ENCODE peak calls at places on chromosomes 4 and X, in ten cellular contexts. S is spleen, G is neural progenitor cell, H is SJSA1, O is left ventricle myocardium inferior, B is mucosa of descending colon, M is ovary, W is tibial artery, U is cardiac muscle cell, R is upper lobe of left lung. C is an unnamed sample. For H3K4me1 and H3K9me3, the result is how much of the 10 kb centered on the place peaks cover.

GRCh38 chrX:145821291-145821897 is 3.8 kb downstream of the SLITRK2 start:
- DNase-seq in S (no peak), G (peak), H (no peak), O (no peak), B (no peak), M (no peak), W (no peak), U (no peak), R (peak), C (no peak)

GRCh38 chr4:73729534-73730165 is 10.7 kb upstream of the CXCL8 start:
- DNase-seq in S (no peak), G (peak), H (peak), O (peak), B (no peak), M (peak), W (peak), U (peak), R (no peak), C (peak)

GRCh38 chr4:145427221-145427620 is 54.4 kb upstream of the SMAD1 start:
- DNase-seq in S (no peak), G (no peak), H (no peak), O (no peak), B (no peak), M (no peak), W (no peak), U (no peak), R (no peak), C (no peak)

GRCh38 chr4:185504098-185505047 is 30.9 kb downstream of the PDLIM3 start:
- DNase-seq in S (no peak), G (no peak), H (no peak), O (peak), B (peak), M (peak), W (peak), U (peak), R (peak), C (peak)

GRCh38 chr4:118834070-118834469 is 1.9 kb downstream of the SEC24D start:
- DNase-seq in S (no peak), G (no peak), H (no peak), O (no peak), B (no peak), M (no peak), W (no peak), U (peak), R (no peak), C (no peak)

GRCh38 chr4:102308032-102308799 is 37.1 kb downstream of the SLC39A8 start:
- DNase-seq in S (no peak), G (no peak), H (no peak), O (no peak), B (no peak), M (no peak), W (no peak), U (peak), R (no peak), C (no peak)

GRCh38 chr4:46124773-46125172 is 919 bp upstream of the GABRG1 start:
- DNase-seq in S (no peak), G (peak), H (no peak), O (no peak), B (no peak), M (peak), W (no peak), U (no peak), R (no peak), C (no peak)

GRCh38 chrX:10288400-10288799 is 131.6 kb downstream of the CLCN4 start:
- DNase-seq in S (no peak), G (no peak), H (no peak), O (no peak), B (no peak), M (no peak), W (no peak), U (no peak), R (no peak), C (no peak)

GRCh38 chr4:15779336-15779735 is 1.2 kb downstream of the CD38 start:
- DNase-seq in S (no peak), G (peak), H (no peak), O (peak), B (no peak), M (peak), W (peak), U (peak), R (no peak), C (peak)

GRCh38 chr4:161828061-161828460 is 335.7 kb downstream of the FSTL5 start:
- DNase-seq in S (no peak), G (no peak), H (no peak), O (no peak), B (no peak), M (no peak), W (no peak), U (peak), R (no peak), C (no peak)

GRCh38 chr4:158823461-158823873 is 54.6 kb downstream of the FNIP2 start:
- DNase-seq in S (no peak), G (no peak), H (no peak), O (no peak), B (no peak), M (no peak), W (no peak), U (peak), R (no peak), C (no peak)

GRCh38 chr4:14193601-14194000 is 566.1 kb upstream of the BOD1L1 start:
- DNase-seq in S (no peak), G (no peak), H (no peak), O (no peak), B (no peak), M (no peak), W (no peak), U (no peak), R (no peak), C (no peak)

GRCh38 chr4:20572976-20573375 is 127.3 kb upstream of the PACRGL start:
- DNase-seq in S (no peak), G (peak), H (no peak), O (no peak), B (no peak), M (no peak), W (no peak), U (no peak), R (no peak), C (no peak)

GRCh38 chr4:80124246-80125211 is 51.5 kb upstream of the ANTXR2 start:
- DNase-seq in S (no peak), G (no peak), H (no peak), O (no peak), B (no peak), M (no peak), W (no peak), U (no peak), R (no peak), C (no peak)

GRCh38 chrX:17685026-17685425 is 52.3 kb upstream of the SCML1 start:
- DNase-seq in S (no peak), G (no peak), H (no peak), O (no peak), B (no peak), M (no peak), W (no peak), U (no peak), R (no peak), C (no peak)

GRCh38 chrX:46244451-46244850 is 300.8 kb downstream of the ZNF674 start:
- DNase-seq in S (no peak), G (no peak), H (no peak), O (no peak), B (no peak), M (no peak), W (no peak), U (no peak), R (no peak), C (no peak)

GRCh38 chr4:26022346-26022891 is 108.4 kb downstream of the SMIM20 start:
- DNase-seq in S (no peak), G (no peak), H (peak), O (no peak), B (no peak), M (no peak), W (peak), U (no peak), R (no peak), C (no peak)

GRCh38 chr4:26021417-26022345 is 107.7 kb downstream of the SMIM20 start:
- DNase-seq in S (no peak), G (no peak), H (no peak), O (no peak), B (no peak), M (no peak), W (no peak), U (no peak), R (no peak), C (no peak)

GRCh38 chr4:26023191-26023972 is 109.4 kb downstream of the SMIM20 start:
- DNase-seq in S (no peak), G (no peak), H (no peak), O (no peak), B (no peak), M (no peak), W (no peak), U (no peak), R (no peak), C (no peak)

GRCh38 chr4:26020896-26021295 is 106.9 kb downstream of the SMIM20 start:
- DNase-seq in S (no peak), G (no peak), H (no peak), O (no peak), B (no peak), M (no peak), W (no peak), U (peak), R (no peak), C (no peak)

DNA sequence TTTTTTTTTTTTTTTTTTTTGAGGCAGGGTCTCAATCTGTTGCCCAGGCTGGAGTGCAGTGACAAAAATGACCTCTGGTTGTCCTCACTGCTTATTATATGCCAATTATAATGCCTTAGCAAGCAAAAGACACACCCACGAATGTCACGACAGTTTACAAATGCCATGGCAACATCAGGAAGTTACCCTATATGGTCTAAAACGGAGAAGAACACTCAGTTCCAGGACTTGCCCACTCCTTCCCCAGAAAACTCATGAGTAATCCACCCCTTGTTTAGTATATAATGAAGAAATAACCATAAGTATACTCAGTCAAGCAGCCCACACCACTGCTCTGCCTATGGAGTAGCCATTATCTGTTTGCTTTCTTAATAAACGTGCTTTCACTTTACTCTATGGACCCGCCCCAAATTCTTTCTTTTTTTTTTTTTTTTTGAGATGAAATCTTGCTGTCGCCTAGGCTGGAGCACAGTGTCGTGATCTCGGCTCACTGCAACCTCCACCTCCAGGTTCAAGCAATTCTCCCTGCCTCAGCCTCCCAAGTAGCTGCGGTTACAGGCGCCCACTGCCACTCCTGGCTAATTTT is 106.2 kb downstream of the SMIM20 start:
- DNase-seq in S (no peak), G (no peak), H (no peak), O (no peak), B (no peak), M (no peak), W (peak), U (peak), R (no peak), C (no peak)
- H3K4me1 ChIP-seq in S (under half), G (under half), H (under half), O (under half), B (under half), M (under half), W (under half), U (under half), R (under half), C (under half)

DNA sequence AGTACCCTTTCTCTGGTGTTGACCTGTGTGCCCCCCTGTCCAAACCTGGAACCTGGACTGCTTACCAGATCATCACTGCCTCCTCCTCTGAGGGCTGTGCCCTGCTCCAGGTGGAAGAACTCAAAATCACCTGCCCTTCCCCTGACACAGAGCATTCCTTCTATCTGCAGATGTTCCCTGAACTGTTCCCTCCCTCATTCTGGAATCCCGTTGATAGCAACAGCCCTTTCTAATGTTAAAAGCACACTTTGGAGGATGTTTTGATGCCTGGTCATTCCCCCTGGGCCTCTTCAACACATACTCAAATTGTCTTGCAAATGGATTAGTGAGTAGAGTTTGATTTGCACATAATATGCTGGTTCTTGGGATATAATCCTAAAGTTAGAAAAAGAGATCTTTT is 225.8 kb downstream of the FGF13 start:
- DNase-seq in S (no peak), G (no peak), H (no peak), O (no peak), B (no peak), M (no peak), W (no peak), U (no peak), R (no peak), C (no peak)
- H3K9me3 ChIP-seq in S (under half), G (under half), H (under half), O (under half), B (under half), M (under half), W (under half), U (under half), R (under half), C (under half)

GRCh38 chr4:2869659-2870058 is 26.0 kb downstream of the ADD1 start:
- DNase-seq in S (no peak), G (no peak), H (no peak), O (no peak), B (no peak), M (no peak), W (no peak), U (no peak), R (no peak), C (no peak)
- H3K4me1 ChIP-seq in S (half or more), G (under half), H (under half), O (half or more), B (half or more), M (under half), W (under half), U (half or more), R (half or more), C (under half)

DNA sequence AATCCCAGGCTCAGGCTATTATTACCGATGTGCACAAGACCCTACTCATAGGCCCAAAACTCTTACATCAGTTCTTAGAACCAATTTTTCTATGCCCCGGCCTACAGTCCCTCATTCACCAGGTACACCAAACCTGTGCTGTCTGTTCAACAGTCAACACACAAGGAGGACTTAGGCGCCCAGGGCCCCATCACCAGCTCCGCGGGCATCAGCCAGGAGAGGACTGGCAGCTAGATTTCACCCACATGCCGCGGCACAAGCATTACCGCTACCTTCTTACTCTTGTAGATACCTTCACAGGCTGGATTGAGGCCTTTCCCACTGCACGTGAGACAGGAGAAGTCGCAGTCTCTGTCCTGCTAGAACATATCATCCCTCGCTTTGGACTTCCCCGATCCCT is 962.5 kb downstream of the RPA4 start:
- DNase-seq in S (no peak), G (no peak), H (no peak), O (no peak), B (no peak), M (no peak), W (no peak), U (no peak), R (peak), C (no peak)
- H3K9me3 ChIP-seq in S (under half), G (under half), H (under half), O (under half), B (under half), M (under half), W (under half), U (under half), R (under half), C (under half)

GRCh38 chr4:8394125-8394524 is 46.4 kb downstream of the ACOX3 start:
- DNase-seq in S (no peak), G (peak), H (no peak), O (peak), B (peak), M (peak), W (peak), U (peak), R (peak), C (peak)
- H3K4me1 ChIP-seq in S (under half), G (under half), H (under half), O (under half), B (under half), M (under half), W (under half), U (under half), R (under half), C (under half)

DNA sequence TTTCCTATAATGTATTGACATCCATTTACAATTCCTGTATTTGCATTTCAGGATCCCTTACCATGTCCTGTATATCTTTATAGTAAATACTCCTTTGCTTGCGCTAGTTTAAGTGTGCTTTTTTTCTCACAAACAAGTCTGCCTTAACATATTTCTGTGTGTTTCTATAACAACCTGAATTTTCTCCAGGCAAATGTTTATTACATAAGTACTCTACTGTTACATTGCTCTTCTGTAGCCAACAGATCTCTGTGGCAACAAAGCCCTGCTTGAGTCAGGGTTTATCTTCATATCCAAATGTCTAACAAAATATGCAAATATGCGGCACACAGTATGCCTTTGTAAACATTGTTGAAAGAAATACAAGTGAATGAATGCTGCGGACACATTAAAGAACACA is 625.5 kb downstream of the TLL1 start:
- DNase-seq in S (no peak), G (no peak), H (no peak), O (no peak), B (no peak), M (no peak), W (no peak), U (peak), R (no peak), C (no peak)
- H3K9me3 ChIP-seq in S (under half), G (under half), H (under half), O (under half), B (under half), M (under half), W (under half), U (under half), R (under half), C (under half)

GRCh38 chr4:156974264-156974663 is 2.7 kb upstream of the PDGFC start:
- DNase-seq in S (no peak), G (no peak), H (peak), O (no peak), B (no peak), M (no peak), W (no peak), U (peak), R (no peak), C (no peak)
- H3K4me1 ChIP-seq in S (under half), G (under half), H (half or more), O (under half), B (under half), M (under half), W (under half), U (under half), R (under half), C (under half)

DNA sequence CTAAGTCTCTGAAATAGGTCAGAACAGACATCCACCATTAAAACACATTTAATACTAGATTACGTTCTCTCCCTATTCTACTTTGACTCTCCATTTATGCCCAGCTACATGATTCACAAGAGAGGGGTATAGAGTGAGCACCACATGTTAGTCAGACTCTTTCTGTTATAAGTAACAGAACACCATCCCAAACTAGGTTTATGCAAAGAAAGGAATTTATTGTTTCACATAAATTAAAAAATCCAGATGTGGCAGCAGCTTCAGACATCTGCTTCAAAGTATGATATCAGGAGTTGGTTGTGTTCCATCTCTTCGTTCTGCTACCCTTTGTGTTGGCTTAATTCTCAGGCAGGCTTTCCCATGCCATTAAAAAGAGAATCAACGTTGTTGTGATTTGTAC is 163.4 kb downstream of the SLC7A11 start:
- DNase-seq in S (no peak), G (no peak), H (no peak), O (no peak), B (no peak), M (no peak), W (no peak), U (no peak), R (no peak), C (no peak)
- H3K9me3 ChIP-seq in S (under half), G (under half), H (under half), O (under half), B (under half), M (under half), W (under half), U (under half), R (under half), C (under half)

DNA sequence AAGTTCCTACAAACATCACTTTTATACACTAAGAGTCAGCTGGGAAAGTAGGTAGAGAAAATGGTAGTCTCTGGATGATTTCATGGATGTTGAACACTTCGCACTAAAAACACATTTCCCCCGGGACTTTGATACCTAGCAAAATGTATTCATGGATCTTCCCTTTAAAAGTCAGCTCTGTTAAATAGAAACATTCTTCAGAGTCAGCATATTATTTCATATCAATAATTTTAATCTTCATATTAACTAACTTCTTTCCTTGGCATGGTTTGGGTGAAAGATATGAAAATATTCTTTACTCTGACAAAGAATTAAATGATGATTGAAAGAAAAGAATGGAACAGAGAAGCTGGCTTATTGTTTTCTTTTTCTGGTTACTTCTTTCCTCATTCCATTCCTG is 185.5 kb downstream of the NDST4 start:
- DNase-seq in S (no peak), G (no peak), H (no peak), O (no peak), B (no peak), M (no peak), W (no peak), U (no peak), R (no peak), C (no peak)
- H3K4me1 ChIP-seq in S (under half), G (under half), H (under half), O (under half), B (under half), M (under half), W (under half), U (under half), R (under half), C (under half)

GRCh38 chr4:29277381-29277780 is 1442.8 kb upstream of the PCDH7 start:
- DNase-seq in S (no peak), G (no peak), H (no peak), O (no peak), B (no peak), M (no peak), W (no peak), U (peak), R (no peak), C (no peak)

GRCh38 chr4:29276150-29276549 is 1444.0 kb upstream of the PCDH7 start:
- DNase-seq in S (no peak), G (no peak), H (no peak), O (no peak), B (no peak), M (no peak), W (no peak), U (no peak), R (no peak), C (no peak)

GRCh38 chr4:29278580-29278979 is 1441.6 kb upstream of the PCDH7 start:
- DNase-seq in S (no peak), G (no peak), H (no peak), O (no peak), B (no peak), M (no peak), W (no peak), U (peak), R (no peak), C (no peak)
- H3K9me3 ChIP-seq in S (under half), G (under half), H (under half), O (under half), B (under half), M (under half), W (under half), U (under half), R (under half), C (under half)